ENCODE peak calls at places on chromosomes 5 and 9, in seven cellular contexts. One of them, this sample, is unnamed.

GRCh38 chr5:16791036-16791705 is 144.9 kb downstream of the MYO10 start:
- DNase-seq in effector CD4-positive, alpha-beta T cell: no peak
- DNase-seq in central memory CD4-positive, alpha-beta T cell: peak
- DNase-seq in AG09319: no peak
- DNase-seq in stimulated activated CD8-positive, alpha-beta memory T cell treated with anti-CD3 and anti-CD28 coated beads, Interleukin-15, amount 100 ng/mL, for 1 hour: no peak
- DNase-seq in NCI-H1105 treated with DMSO at 0.1 percent for 48 hours: peak
- DNase-seq in RWPE1: peak
- DNase-seq in this sample: no peak

GRCh38 chr5:168807261-168807660 is 228.1 kb upstream of the PANK3 start:
- DNase-seq in effector CD4-positive, alpha-beta T cell: no peak
- DNase-seq in central memory CD4-positive, alpha-beta T cell: no peak
- DNase-seq in AG09319: no peak
- DNase-seq in stimulated activated CD8-positive, alpha-beta memory T cell treated with anti-CD3 and anti-CD28 coated beads, Interleukin-15, amount 100 ng/mL, for 1 hour: no peak
- DNase-seq in NCI-H1105 treated with DMSO at 0.1 percent for 48 hours: no peak
- DNase-seq in RWPE1: no peak
- DNase-seq in this sample: no peak

GRCh38 chr9:136607334-136607919 is 55.3 kb upstream of the EGFL7 start:
- DNase-seq in effector CD4-positive, alpha-beta T cell: no peak
- DNase-seq in central memory CD4-positive, alpha-beta T cell: no peak
- DNase-seq in AG09319: no peak
- DNase-seq in stimulated activated CD8-positive, alpha-beta memory T cell treated with anti-CD3 and anti-CD28 coated beads, Interleukin-15, amount 100 ng/mL, for 1 hour: no peak
- DNase-seq in NCI-H1105 treated with DMSO at 0.1 percent for 48 hours: no peak
- DNase-seq in RWPE1: no peak
- DNase-seq in this sample: no peak

GRCh38 chr5:107985144-107985543 is 314.4 kb upstream of the EFNA5 start:
- DNase-seq in effector CD4-positive, alpha-beta T cell: no peak
- DNase-seq in central memory CD4-positive, alpha-beta T cell: no peak
- DNase-seq in AG09319: no peak
- DNase-seq in stimulated activated CD8-positive, alpha-beta memory T cell treated with anti-CD3 and anti-CD28 coated beads, Interleukin-15, amount 100 ng/mL, for 1 hour: no peak
- DNase-seq in NCI-H1105 treated with DMSO at 0.1 percent for 48 hours: peak
- DNase-seq in RWPE1: no peak
- DNase-seq in this sample: no peak

GRCh38 chr5:150633424-150633823 is 7.0 kb upstream of the SYNPO start:
- DNase-seq in effector CD4-positive, alpha-beta T cell: no peak
- DNase-seq in central memory CD4-positive, alpha-beta T cell: no peak
- DNase-seq in AG09319: no peak
- DNase-seq in stimulated activated CD8-positive, alpha-beta memory T cell treated with anti-CD3 and anti-CD28 coated beads, Interleukin-15, amount 100 ng/mL, for 1 hour: no peak
- DNase-seq in NCI-H1105 treated with DMSO at 0.1 percent for 48 hours: no peak
- DNase-seq in RWPE1: no peak
- DNase-seq in this sample: no peak

GRCh38 chr5:9361835-9362234 is 184.0 kb downstream of the SEMA5A start:
- DNase-seq in effector CD4-positive, alpha-beta T cell: no peak
- DNase-seq in central memory CD4-positive, alpha-beta T cell: peak
- DNase-seq in AG09319: no peak
- DNase-seq in stimulated activated CD8-positive, alpha-beta memory T cell treated with anti-CD3 and anti-CD28 coated beads, Interleukin-15, amount 100 ng/mL, for 1 hour: peak
- DNase-seq in NCI-H1105 treated with DMSO at 0.1 percent for 48 hours: peak
- DNase-seq in RWPE1: peak
- DNase-seq in this sample: no peak

GRCh38 chr9:92723299-92723625 is 41.4 kb downstream of the BICD2 start:
- DNase-seq in effector CD4-positive, alpha-beta T cell: no peak
- DNase-seq in central memory CD4-positive, alpha-beta T cell: no peak
- DNase-seq in AG09319: peak
- DNase-seq in stimulated activated CD8-positive, alpha-beta memory T cell treated with anti-CD3 and anti-CD28 coated beads, Interleukin-15, amount 100 ng/mL, for 1 hour: no peak
- DNase-seq in NCI-H1105 treated with DMSO at 0.1 percent for 48 hours: peak
- DNase-seq in RWPE1: peak
- DNase-seq in this sample: no peak

GRCh38 chr5:103847060-103847459 is 284.5 kb upstream of the NUDT12 start:
- DNase-seq in effector CD4-positive, alpha-beta T cell: no peak
- DNase-seq in central memory CD4-positive, alpha-beta T cell: no peak
- DNase-seq in AG09319: no peak
- DNase-seq in stimulated activated CD8-positive, alpha-beta memory T cell treated with anti-CD3 and anti-CD28 coated beads, Interleukin-15, amount 100 ng/mL, for 1 hour: no peak
- DNase-seq in NCI-H1105 treated with DMSO at 0.1 percent for 48 hours: no peak
- DNase-seq in RWPE1: no peak
- DNase-seq in this sample: no peak

GRCh38 chr9:88922091-88922490 is 69.2 kb upstream of the S1PR3 start:
- DNase-seq in effector CD4-positive, alpha-beta T cell: no peak
- DNase-seq in central memory CD4-positive, alpha-beta T cell: peak
- DNase-seq in AG09319: no peak
- DNase-seq in stimulated activated CD8-positive, alpha-beta memory T cell treated with anti-CD3 and anti-CD28 coated beads, Interleukin-15, amount 100 ng/mL, for 1 hour: peak
- DNase-seq in NCI-H1105 treated with DMSO at 0.1 percent for 48 hours: no peak
- DNase-seq in RWPE1: no peak
- DNase-seq in this sample: no peak

GRCh38 chr5:80346055-80346454 is 26.3 kb downstream of the SPZ1 start:
- DNase-seq in effector CD4-positive, alpha-beta T cell: no peak
- DNase-seq in central memory CD4-positive, alpha-beta T cell: peak
- DNase-seq in AG09319: no peak
- DNase-seq in stimulated activated CD8-positive, alpha-beta memory T cell treated with anti-CD3 and anti-CD28 coated beads, Interleukin-15, amount 100 ng/mL, for 1 hour: no peak
- DNase-seq in NCI-H1105 treated with DMSO at 0.1 percent for 48 hours: peak
- DNase-seq in RWPE1: peak
- DNase-seq in this sample: no peak

GRCh38 chr9:14731294-14731981 is 8.9 kb upstream of the CER1 start:
- DNase-seq in effector CD4-positive, alpha-beta T cell: no peak
- DNase-seq in central memory CD4-positive, alpha-beta T cell: no peak
- DNase-seq in AG09319: no peak
- DNase-seq in stimulated activated CD8-positive, alpha-beta memory T cell treated with anti-CD3 and anti-CD28 coated beads, Interleukin-15, amount 100 ng/mL, for 1 hour: no peak
- DNase-seq in NCI-H1105 treated with DMSO at 0.1 percent for 48 hours: no peak
- DNase-seq in RWPE1: no peak
- DNase-seq in this sample: no peak

GRCh38 chr9:127105805-127106492 is 16.5 kb downstream of the ANGPTL2 start:
- DNase-seq in effector CD4-positive, alpha-beta T cell: no peak
- DNase-seq in central memory CD4-positive, alpha-beta T cell: no peak
- DNase-seq in AG09319: no peak
- DNase-seq in stimulated activated CD8-positive, alpha-beta memory T cell treated with anti-CD3 and anti-CD28 coated beads, Interleukin-15, amount 100 ng/mL, for 1 hour: no peak
- DNase-seq in NCI-H1105 treated with DMSO at 0.1 percent for 48 hours: no peak
- DNase-seq in RWPE1: no peak
- DNase-seq in this sample: no peak

GRCh38 chr5:153573326-153574033 is 83.0 kb downstream of the GRIA1 start:
- DNase-seq in effector CD4-positive, alpha-beta T cell: no peak
- DNase-seq in central memory CD4-positive, alpha-beta T cell: no peak
- DNase-seq in AG09319: no peak
- DNase-seq in stimulated activated CD8-positive, alpha-beta memory T cell treated with anti-CD3 and anti-CD28 coated beads, Interleukin-15, amount 100 ng/mL, for 1 hour: no peak
- DNase-seq in NCI-H1105 treated with DMSO at 0.1 percent for 48 hours: peak
- DNase-seq in RWPE1: no peak
- DNase-seq in this sample: no peak

GRCh38 chr5:116759860-116760644 is 185.4 kb upstream of the SEMA6A start:
- DNase-seq in effector CD4-positive, alpha-beta T cell: no peak
- DNase-seq in central memory CD4-positive, alpha-beta T cell: no peak
- DNase-seq in AG09319: no peak
- DNase-seq in stimulated activated CD8-positive, alpha-beta memory T cell treated with anti-CD3 and anti-CD28 coated beads, Interleukin-15, amount 100 ng/mL, for 1 hour: no peak
- DNase-seq in NCI-H1105 treated with DMSO at 0.1 percent for 48 hours: no peak
- DNase-seq in RWPE1: no peak
- DNase-seq in this sample: no peak

GRCh38 chr9:36112516-36112915 is 24.0 kb upstream of the GLIPR2 start:
- DNase-seq in effector CD4-positive, alpha-beta T cell: no peak
- DNase-seq in central memory CD4-positive, alpha-beta T cell: no peak
- DNase-seq in AG09319: no peak
- DNase-seq in stimulated activated CD8-positive, alpha-beta memory T cell treated with anti-CD3 and anti-CD28 coated beads, Interleukin-15, amount 100 ng/mL, for 1 hour: no peak
- DNase-seq in NCI-H1105 treated with DMSO at 0.1 percent for 48 hours: no peak
- DNase-seq in RWPE1: no peak
- DNase-seq in this sample: no peak

GRCh38 chr5:155530046-155530445 is 516.5 kb downstream of the KIF4B start:
- DNase-seq in effector CD4-positive, alpha-beta T cell: no peak
- DNase-seq in central memory CD4-positive, alpha-beta T cell: no peak
- DNase-seq in AG09319: no peak
- DNase-seq in stimulated activated CD8-positive, alpha-beta memory T cell treated with anti-CD3 and anti-CD28 coated beads, Interleukin-15, amount 100 ng/mL, for 1 hour: no peak
- DNase-seq in NCI-H1105 treated with DMSO at 0.1 percent for 48 hours: no peak
- DNase-seq in RWPE1: peak
- DNase-seq in this sample: no peak

GRCh38 chr9:133378408-133378962 is 2.3 kb downstream of the STKLD1 start:
- DNase-seq in effector CD4-positive, alpha-beta T cell: no peak
- DNase-seq in central memory CD4-positive, alpha-beta T cell: no peak
- DNase-seq in AG09319: no peak
- DNase-seq in stimulated activated CD8-positive, alpha-beta memory T cell treated with anti-CD3 and anti-CD28 coated beads, Interleukin-15, amount 100 ng/mL, for 1 hour: no peak
- DNase-seq in NCI-H1105 treated with DMSO at 0.1 percent for 48 hours: no peak
- DNase-seq in RWPE1: no peak
- DNase-seq in this sample: no peak

GRCh38 chr9:123119566-123119965 is 86.1 kb downstream of the GPR21 start:
- DNase-seq in effector CD4-positive, alpha-beta T cell: no peak
- DNase-seq in central memory CD4-positive, alpha-beta T cell: no peak
- DNase-seq in AG09319: no peak
- DNase-seq in stimulated activated CD8-positive, alpha-beta memory T cell treated with anti-CD3 and anti-CD28 coated beads, Interleukin-15, amount 100 ng/mL, for 1 hour: no peak
- DNase-seq in NCI-H1105 treated with DMSO at 0.1 percent for 48 hours: no peak
- DNase-seq in RWPE1: no peak
- DNase-seq in this sample: no peak

GRCh38 chr5:54257366-54258118 is 52.8 kb downstream of the ARL15 start:
- DNase-seq in effector CD4-positive, alpha-beta T cell: no peak
- DNase-seq in central memory CD4-positive, alpha-beta T cell: no peak
- DNase-seq in AG09319: peak
- DNase-seq in stimulated activated CD8-positive, alpha-beta memory T cell treated with anti-CD3 and anti-CD28 coated beads, Interleukin-15, amount 100 ng/mL, for 1 hour: no peak
- DNase-seq in NCI-H1105 treated with DMSO at 0.1 percent for 48 hours: peak
- DNase-seq in RWPE1: no peak
- DNase-seq in this sample: no peak

GRCh38 chr5:43312699-43313034 is 545 bp downstream of the HMGCS1 start:
- DNase-seq in effector CD4-positive, alpha-beta T cell: no peak
- DNase-seq in central memory CD4-positive, alpha-beta T cell: no peak
- DNase-seq in AG09319: no peak
- DNase-seq in stimulated activated CD8-positive, alpha-beta memory T cell treated with anti-CD3 and anti-CD28 coated beads, Interleukin-15, amount 100 ng/mL, for 1 hour: no peak
- DNase-seq in NCI-H1105 treated with DMSO at 0.1 percent for 48 hours: peak
- DNase-seq in RWPE1: peak
- DNase-seq in this sample: no peak

This sample was measured in T-helper 9 cell.